ENCODE peak calls at places on chromosomes 13 and 19, in seven cellular contexts. One of them, this sample, is unnamed.

GRCh38 chr13:51681037-51681678 is 96.9 kb downstream of the WDFY2 start:
- DNase-seq in T-helper 9 cell: no peak
- DNase-seq in iris pigment epithelial cell: peak; percentile 91
- DNase-seq in fibroblast of lung: peak; percentile 89
- DNase-seq in upper lobe of right lung: no peak
- DNase-seq in ovary: no peak
- DNase-seq in HEK293T: no peak
- DNase-seq in this sample: peak; percentile 84

GRCh38 chr13:94607939-94608338 is 6.3 kb downstream of the GPR180 start:
- DNase-seq in iris pigment epithelial cell: peak; percentile 58
- DNase-seq in T-helper 9 cell: no peak
- DNase-seq in HEK293T: no peak
- DNase-seq in upper lobe of right lung: no peak
- DNase-seq in ovary: no peak
- DNase-seq in fibroblast of lung: no peak
- DNase-seq in this sample: no peak

GRCh38 chr13:59607172-59607571 is 556.6 kb downstream of the DIAPH3 start:
- DNase-seq in T-helper 9 cell: no peak
- DNase-seq in iris pigment epithelial cell: no peak
- DNase-seq in ovary: no peak
- DNase-seq in HEK293T: no peak
- DNase-seq in fibroblast of lung: no peak
- DNase-seq in upper lobe of right lung: no peak
- DNase-seq in this sample: no peak

GRCh38 chr13:20435616-20436368 is 89.9 kb downstream of the CRYL1 start:
- DNase-seq in T-helper 9 cell: no peak
- DNase-seq in fibroblast of lung: no peak
- DNase-seq in upper lobe of right lung: no peak
- DNase-seq in iris pigment epithelial cell: no peak
- DNase-seq in ovary: no peak
- DNase-seq in HEK293T: no peak
- DNase-seq in this sample: no peak

GRCh38 chr19:17004386-17004785 is 22.2 kb downstream of the CPAMD8 start:
- DNase-seq in iris pigment epithelial cell: no peak
- DNase-seq in HEK293T: no peak
- DNase-seq in upper lobe of right lung: no peak
- DNase-seq in T-helper 9 cell: no peak
- DNase-seq in ovary: no peak
- DNase-seq in fibroblast of lung: no peak
- DNase-seq in this sample: no peak

GRCh38 chr13:44331912-44332840 is 41.4 kb upstream of the SERP2 start:
- DNase-seq in T-helper 9 cell: no peak
- DNase-seq in iris pigment epithelial cell: peak; percentile 89
- DNase-seq in fibroblast of lung: peak; percentile 96
- DNase-seq in ovary: peak; percentile 92
- DNase-seq in upper lobe of right lung: no peak
- DNase-seq in HEK293T: peak; percentile 44
- DNase-seq in this sample: peak; percentile 99

GRCh38 chr19:13835791-13836723 is 40.8 kb downstream of the ZSWIM4 start:
- DNase-seq in HEK293T: no peak
- DNase-seq in ovary: no peak
- DNase-seq in fibroblast of lung: no peak
- DNase-seq in iris pigment epithelial cell: no peak
- DNase-seq in T-helper 9 cell: no peak
- DNase-seq in upper lobe of right lung: peak; percentile 77
- DNase-seq in this sample: peak; percentile 40

GRCh38 chr19:3849092-3849491 is 19.7 kb downstream of the ZFR2 start:
- DNase-seq in fibroblast of lung: no peak
- DNase-seq in T-helper 9 cell: peak; percentile 23
- DNase-seq in HEK293T: peak; percentile 78
- DNase-seq in ovary: no peak
- DNase-seq in upper lobe of right lung: no peak
- DNase-seq in iris pigment epithelial cell: peak; percentile 28
- DNase-seq in this sample: no peak

GRCh38 chr19:5913739-5914357 is at the start of gene CAPS:
- DNase-seq in upper lobe of right lung: peak; percentile 89
- DNase-seq in iris pigment epithelial cell: peak; percentile 37
- DNase-seq in T-helper 9 cell: no peak
- DNase-seq in ovary: no peak
- DNase-seq in fibroblast of lung: peak; percentile 64
- DNase-seq in HEK293T: no peak
- DNase-seq in this sample: peak; percentile 67

GRCh38 chr13:31962661-31963345 is 68.8 kb upstream of the FRY start:
- DNase-seq in HEK293T: no peak
- DNase-seq in fibroblast of lung: peak; percentile 51
- DNase-seq in T-helper 9 cell: no peak
- DNase-seq in upper lobe of right lung: no peak
- DNase-seq in ovary: no peak
- DNase-seq in iris pigment epithelial cell: peak; percentile 44
- DNase-seq in this sample: no peak

GRCh38 chr13:48006396-48006795 is 5.3 kb upstream of the SUCLA2 start:
- DNase-seq in ovary: no peak
- DNase-seq in T-helper 9 cell: no peak
- DNase-seq in upper lobe of right lung: no peak
- DNase-seq in fibroblast of lung: peak; percentile 5
- DNase-seq in iris pigment epithelial cell: peak; percentile 6
- DNase-seq in HEK293T: no peak
- DNase-seq in this sample: no peak

GRCh38 chr19:16094360-16095070 is 17.2 kb upstream of the RAB8A start:
- DNase-seq in ovary: no peak
- DNase-seq in fibroblast of lung: peak; percentile 44
- DNase-seq in HEK293T: no peak
- DNase-seq in iris pigment epithelial cell: no peak
- DNase-seq in T-helper 9 cell: no peak
- DNase-seq in upper lobe of right lung: no peak
- DNase-seq in this sample: no peak